ENCODE peak calls at places on chromosomes 12 and 14, in nine cellular contexts. One of them, this sample, is unnamed.

GRCh38 chr12:42684171-42685071 is 94.9 kb upstream of the PRICKLE1 start:
- DNase-seq in WTC11: no peak
- DNase-seq in effector memory CD4-positive, alpha-beta T cell: no peak
- DNase-seq in hippocampal formation: no peak
- DNase-seq in NCI-H510A: no peak
- DNase-seq in choroid plexus epithelial cell: peak
- DNase-seq in GM23248: peak
- DNase-seq in HEK293T: no peak
- DNase-seq in AG09319: no peak
- DNase-seq in this sample: no peak

GRCh38 chr12:17459214-17459613 is 630.8 kb downstream of the RERGL start:
- DNase-seq in WTC11: no peak
- DNase-seq in effector memory CD4-positive, alpha-beta T cell: no peak
- DNase-seq in hippocampal formation: no peak
- DNase-seq in NCI-H510A: no peak
- DNase-seq in choroid plexus epithelial cell: no peak
- DNase-seq in GM23248: no peak
- DNase-seq in HEK293T: no peak
- DNase-seq in AG09319: no peak
- DNase-seq in this sample: no peak

GRCh38 chr12:82176016-82176415 is 182.2 kb downstream of the CCDC59 start:
- DNase-seq in WTC11: no peak
- DNase-seq in effector memory CD4-positive, alpha-beta T cell: no peak
- DNase-seq in hippocampal formation: no peak
- DNase-seq in NCI-H510A: no peak
- DNase-seq in choroid plexus epithelial cell: peak
- DNase-seq in GM23248: peak
- DNase-seq in HEK293T: no peak
- DNase-seq in AG09319: no peak
- DNase-seq in this sample: no peak

GRCh38 chr12:65672441-65672840 is 151.8 kb upstream of the HMGA2 start:
- DNase-seq in WTC11: no peak
- DNase-seq in effector memory CD4-positive, alpha-beta T cell: no peak
- DNase-seq in hippocampal formation: no peak
- DNase-seq in NCI-H510A: no peak
- DNase-seq in choroid plexus epithelial cell: no peak
- DNase-seq in GM23248: no peak
- DNase-seq in HEK293T: no peak
- DNase-seq in AG09319: no peak
- DNase-seq in this sample: no peak

GRCh38 chr14:54329082-54329695 is 67.6 kb upstream of the CDKN3 start:
- DNase-seq in WTC11: peak
- DNase-seq in effector memory CD4-positive, alpha-beta T cell: no peak
- DNase-seq in hippocampal formation: peak
- DNase-seq in NCI-H510A: no peak
- DNase-seq in choroid plexus epithelial cell: peak
- DNase-seq in GM23248: peak
- DNase-seq in HEK293T: peak
- DNase-seq in AG09319: peak
- DNase-seq in this sample: peak

GRCh38 chr14:104395941-104396681 is 183.5 kb upstream of the C14orf180 start:
- DNase-seq in WTC11: peak
- DNase-seq in effector memory CD4-positive, alpha-beta T cell: no peak
- DNase-seq in hippocampal formation: no peak
- DNase-seq in NCI-H510A: no peak
- DNase-seq in choroid plexus epithelial cell: no peak
- DNase-seq in GM23248: no peak
- DNase-seq in HEK293T: no peak
- DNase-seq in AG09319: no peak
- DNase-seq in this sample: no peak

GRCh38 chr12:106112094-106112822 is 26.5 kb downstream of the NUAK1 start:
- DNase-seq in WTC11: no peak
- DNase-seq in effector memory CD4-positive, alpha-beta T cell: no peak
- DNase-seq in hippocampal formation: no peak
- DNase-seq in NCI-H510A: no peak
- DNase-seq in choroid plexus epithelial cell: no peak
- DNase-seq in GM23248: peak
- DNase-seq in HEK293T: no peak
- DNase-seq in AG09319: no peak
- DNase-seq in this sample: no peak

GRCh38 chr12:30794591-30795409 is 40.0 kb upstream of the CAPRIN2 start:
- DNase-seq in WTC11: peak
- DNase-seq in effector memory CD4-positive, alpha-beta T cell: no peak
- DNase-seq in hippocampal formation: no peak
- DNase-seq in NCI-H510A: no peak
- DNase-seq in choroid plexus epithelial cell: peak
- DNase-seq in GM23248: peak
- DNase-seq in HEK293T: peak
- DNase-seq in AG09319: no peak
- DNase-seq in this sample: peak

GRCh38 chr14:105335735-105336476 is 21.4 kb downstream of the PACS2 start:
- DNase-seq in WTC11: no peak
- DNase-seq in effector memory CD4-positive, alpha-beta T cell: no peak
- DNase-seq in hippocampal formation: no peak
- DNase-seq in NCI-H510A: no peak
- DNase-seq in choroid plexus epithelial cell: no peak
- DNase-seq in GM23248: no peak
- DNase-seq in HEK293T: no peak
- DNase-seq in AG09319: no peak
- DNase-seq in this sample: no peak

GRCh38 chr14:101719045-101719645 is 42.4 kb upstream of the PPP2R5C start:
- DNase-seq in WTC11: no peak
- DNase-seq in effector memory CD4-positive, alpha-beta T cell: no peak
- DNase-seq in hippocampal formation: no peak
- DNase-seq in NCI-H510A: no peak
- DNase-seq in choroid plexus epithelial cell: no peak
- DNase-seq in GM23248: no peak
- DNase-seq in HEK293T: no peak
- DNase-seq in AG09319: no peak
- DNase-seq in this sample: peak

GRCh38 chr12:113152835-113153814 is 3.6 kb downstream of the CFAP73 start:
- DNase-seq in WTC11: peak
- DNase-seq in effector memory CD4-positive, alpha-beta T cell: peak
- DNase-seq in hippocampal formation: peak
- DNase-seq in NCI-H510A: peak
- DNase-seq in choroid plexus epithelial cell: peak
- DNase-seq in GM23248: peak
- DNase-seq in HEK293T: peak
- DNase-seq in AG09319: peak
- DNase-seq in this sample: peak

GRCh38 chr12:107359382-107359781 is 266.0 kb upstream of the CRY1 start:
- DNase-seq in WTC11: no peak
- DNase-seq in effector memory CD4-positive, alpha-beta T cell: no peak
- DNase-seq in hippocampal formation: no peak
- DNase-seq in NCI-H510A: no peak
- DNase-seq in choroid plexus epithelial cell: peak
- DNase-seq in GM23248: peak
- DNase-seq in HEK293T: no peak
- DNase-seq in AG09319: no peak
- DNase-seq in this sample: no peak

GRCh38 chr14:79483989-79484388 is 727.3 kb downstream of the DIO2 start:
- DNase-seq in WTC11: peak
- DNase-seq in effector memory CD4-positive, alpha-beta T cell: no peak
- DNase-seq in hippocampal formation: no peak
- DNase-seq in NCI-H510A: no peak
- DNase-seq in choroid plexus epithelial cell: no peak
- DNase-seq in GM23248: no peak
- DNase-seq in HEK293T: no peak
- DNase-seq in AG09319: no peak
- DNase-seq in this sample: no peak

GRCh38 chr14:59189281-59189821 is 884 bp downstream of the DAAM1 start:
- DNase-seq in WTC11: peak
- DNase-seq in effector memory CD4-positive, alpha-beta T cell: no peak
- DNase-seq in hippocampal formation: no peak
- DNase-seq in NCI-H510A: no peak
- DNase-seq in choroid plexus epithelial cell: peak
- DNase-seq in GM23248: peak
- DNase-seq in HEK293T: peak
- DNase-seq in AG09319: no peak
- DNase-seq in this sample: peak

GRCh38 chr12:98149270-98149669 is 366.1 kb upstream of the TMPO start:
- DNase-seq in WTC11: no peak
- DNase-seq in effector memory CD4-positive, alpha-beta T cell: no peak
- DNase-seq in hippocampal formation: no peak
- DNase-seq in NCI-H510A: no peak
- DNase-seq in choroid plexus epithelial cell: no peak
- DNase-seq in GM23248: no peak
- DNase-seq in HEK293T: no peak
- DNase-seq in AG09319: no peak
- DNase-seq in this sample: no peak

GRCh38 chr14:89540009-89540829 is 123.2 kb upstream of the FOXN3 start:
- DNase-seq in WTC11: no peak
- DNase-seq in effector memory CD4-positive, alpha-beta T cell: no peak
- DNase-seq in hippocampal formation: no peak
- DNase-seq in NCI-H510A: no peak
- DNase-seq in choroid plexus epithelial cell: peak
- DNase-seq in GM23248: peak
- DNase-seq in HEK293T: no peak
- DNase-seq in AG09319: no peak
- DNase-seq in this sample: no peak